ENCODE peak calls at places on chromosomes 16 and 17, in nine cellular contexts. P is D721Med; O is ureter; J is stimulated activated CD8-positive, alpha-beta memory T cell treated with anti-CD3 and anti-CD28 coated beads, Interleukin-4, amount 100 ng/mL, for 4 hours; A is NCI-H1092; Y is astrocyte; Q is NCI-H1436 treated with DMSO at 0.1 percent for 48 hours; G is endodermal cell; X is RWPE1. D is an unnamed sample.

GRCh38 chr17:49508061-49508865 is 13.2 kb downstream of the NGFR start:
- DNase-seq in P (no peak), O (peak), J (no peak), A (no peak), Y (no peak), Q (peak), G (peak), X (peak), D (peak)

GRCh38 chr16:50282955-50283631 is 16.7 kb downstream of the ADCY7 start:
- DNase-seq in P (no peak), O (no peak), J (no peak), A (no peak), Y (no peak), Q (no peak), G (no peak), X (no peak), D (no peak)

GRCh38 chr17:73798111-73798748 is 154.0 kb upstream of the SDK2 start:
- DNase-seq in P (no peak), O (no peak), J (no peak), A (no peak), Y (peak), Q (no peak), G (no peak), X (peak), D (no peak)

GRCh38 chr17:28599311-28600184 is 723 bp upstream of the SPAG5 start:
- DNase-seq in P (peak), O (no peak), J (peak), A (peak), Y (peak), Q (peak), G (no peak), X (peak), D (peak)

GRCh38 chr16:84643677-84644076 is 4.6 kb upstream of the KLHL36 start:
- DNase-seq in P (no peak), O (peak), J (no peak), A (no peak), Y (no peak), Q (no peak), G (no peak), X (peak), D (no peak)

GRCh38 chr16:57609541-57610401 is 18.7 kb upstream of the ADGRG1 start:
- DNase-seq in P (no peak), O (peak), J (no peak), A (peak), Y (no peak), Q (no peak), G (peak), X (no peak), D (no peak)

GRCh38 chr16:84360170-84360569 is 8.2 kb upstream of the ATP2C2 start:
- DNase-seq in P (no peak), O (no peak), J (no peak), A (no peak), Y (peak), Q (no peak), G (no peak), X (no peak), D (no peak)

GRCh38 chr16:4316732-4317461 is 1.0 kb downstream of the GLIS2 start:
- DNase-seq in P (no peak), O (peak), J (no peak), A (peak), Y (no peak), Q (no peak), G (no peak), X (no peak), D (no peak)

GRCh38 chr16:70691223-70692129 is 5.6 kb upstream of the MTSS2 start:
- DNase-seq in P (no peak), O (peak), J (no peak), A (no peak), Y (peak), Q (no peak), G (no peak), X (no peak), D (peak)

GRCh38 chr16:54928016-54928356 is 2.7 kb upstream of the IRX5 start:
- DNase-seq in P (no peak), O (no peak), J (no peak), A (no peak), Y (no peak), Q (no peak), G (peak), X (no peak), D (peak)

GRCh38 chr16:11976850-11977205 is 294 bp downstream of the SNX29 start:
- DNase-seq in P (no peak), O (no peak), J (no peak), A (no peak), Y (no peak), Q (no peak), G (no peak), X (no peak), D (no peak)

GRCh38 chr16:56294599-56294998 is 103.3 kb downstream of the GNAO1 start:
- DNase-seq in P (no peak), O (no peak), J (no peak), A (no peak), Y (peak), Q (no peak), G (no peak), X (peak), D (no peak)

GRCh38 chr17:8747731-8748130 is 3.1 kb upstream of the CCDC42 start:
- DNase-seq in P (no peak), O (no peak), J (no peak), A (no peak), Y (no peak), Q (no peak), G (no peak), X (no peak), D (no peak)

GRCh38 chr17:82972836-82973372 is 106.5 kb upstream of the METRNL start:
- DNase-seq in P (no peak), O (no peak), J (no peak), A (no peak), Y (no peak), Q (no peak), G (peak), X (no peak), D (no peak)

GRCh38 chr16:83899272-83899897 is 470 bp downstream of the MLYCD start:
- DNase-seq in P (no peak), O (no peak), J (peak), A (peak), Y (peak), Q (no peak), G (peak), X (peak), D (peak)

GRCh38 chr16:57380671-57381462 is 8.6 kb downstream of the CX3CL1 start:
- DNase-seq in P (no peak), O (no peak), J (no peak), A (peak), Y (no peak), Q (no peak), G (no peak), X (no peak), D (no peak)

GRCh38 chr17:49547566-49547965 is 28.1 kb upstream of the NXPH3 start:
- DNase-seq in P (no peak), O (no peak), J (no peak), A (no peak), Y (no peak), Q (no peak), G (peak), X (no peak), D (no peak)

GRCh38 chr17:38711792-38712571 is 6.9 kb downstream of the MLLT6 start:
- DNase-seq in P (no peak), O (no peak), J (no peak), A (no peak), Y (no peak), Q (no peak), G (no peak), X (no peak), D (no peak)

GRCh38 chr17:32495347-32496253 is 8.8 kb downstream of the CDK5R1 start:
- DNase-seq in P (no peak), O (no peak), J (no peak), A (no peak), Y (peak), Q (no peak), G (no peak), X (no peak), D (no peak)

GRCh38 chr17:45429338-45430005 is 3.2 kb downstream of the ARHGAP27 start:
- DNase-seq in P (no peak), O (no peak), J (no peak), A (no peak), Y (no peak), Q (no peak), G (peak), X (no peak), D (peak)

GRCh38 chr17:47745037-47745380 is 12.0 kb downstream of the TBX21 start:
- DNase-seq in P (no peak), O (no peak), J (no peak), A (no peak), Y (no peak), Q (no peak), G (no peak), X (no peak), D (no peak)

GRCh38 chr17:82037889-82038195 is 345 bp upstream of the DCXR start:
- DNase-seq in P (no peak), O (no peak), J (no peak), A (no peak), Y (no peak), Q (no peak), G (no peak), X (no peak), D (no peak)

GRCh38 chr17:80942360-80943345 is 49.0 kb upstream of the CHMP6 start:
- DNase-seq in P (no peak), O (peak), J (no peak), A (no peak), Y (peak), Q (no peak), G (no peak), X (peak), D (no peak)

GRCh38 chr17:17873450-17873991 is 36.7 kb upstream of the SREBF1 start:
- DNase-seq in P (no peak), O (no peak), J (no peak), A (no peak), Y (no peak), Q (no peak), G (no peak), X (no peak), D (no peak)

GRCh38 chr17:46741122-46741725 is 77.3 kb downstream of the WNT3 start:
- DNase-seq in P (no peak), O (no peak), J (no peak), A (no peak), Y (no peak), Q (no peak), G (no peak), X (no peak), D (no peak)

GRCh38 chr17:18960803-18961511 is 9.0 kb downstream of the SLC5A10 start:
- DNase-seq in P (peak), O (peak), J (peak), A (peak), Y (no peak), Q (no peak), G (peak), X (peak), D (peak)

GRCh38 chr16:84085774-84086173 is 31.0 kb downstream of the MBTPS1 start:
- DNase-seq in P (no peak), O (no peak), J (no peak), A (no peak), Y (no peak), Q (no peak), G (no peak), X (no peak), D (no peak)

GRCh38 chr16:26857371-26857770 is 209.4 kb upstream of the C16orf82 start:
- DNase-seq in P (no peak), O (no peak), J (no peak), A (no peak), Y (no peak), Q (no peak), G (no peak), X (no peak), D (no peak)

GRCh38 chr17:42288078-42288984 is at the start of gene STAT5A:
- DNase-seq in P (no peak), O (peak), J (peak), A (peak), Y (peak), Q (no peak), G (peak), X (peak), D (peak)

GRCh38 chr17:73348018-73348823 is 36.4 kb upstream of the CDC42EP4 start:
- DNase-seq in P (no peak), O (no peak), J (no peak), A (no peak), Y (no peak), Q (no peak), G (peak), X (no peak), D (no peak)

GRCh38 chr16:66382966-66383299 is 16.4 kb downstream of the CDH5 start:
- DNase-seq in P (no peak), O (no peak), J (no peak), A (no peak), Y (peak), Q (no peak), G (no peak), X (peak), D (peak)